ENCODE peak calls at places on chromosomes 7 and 10, in eight cellular contexts. G is A549; T is central memory CD8-positive, alpha-beta T cell; B is fibroblast of the aortic adventitia; K is mucosa of descending colon; R is GF-D8; Q is uterus; C is nucleus accumbens. J is an unnamed sample.

GRCh38 chr7:1181031-1181430 is 21.0 kb upstream of the ZFAND2A start:
- DNase-seq in G (no peak), T (no peak), B (no peak), K (no peak), R (no peak), Q (no peak), C (no peak), J (no peak)

GRCh38 chr7:121479466-121479865 is 83.4 kb upstream of the FAM3C start:
- DNase-seq in G (no peak), T (no peak), B (no peak), K (no peak), R (no peak), Q (no peak), C (no peak), J (no peak)

GRCh38 chr10:100909506-100910260 is 3.1 kb upstream of the SLF2 start:
- DNase-seq in G (no peak), T (no peak), B (no peak), K (no peak), R (no peak), Q (peak), C (no peak), J (peak)

GRCh38 chr7:32299133-32299702 is 191.0 kb downstream of the LSM5 start:
- DNase-seq in G (peak), T (no peak), B (no peak), K (peak), R (no peak), Q (peak), C (no peak), J (no peak)

GRCh38 chr10:98212204-98212603 is 55.8 kb downstream of the LOXL4 start:
- DNase-seq in G (no peak), T (no peak), B (no peak), K (no peak), R (no peak), Q (no peak), C (no peak), J (no peak)

GRCh38 chr7:157368955-157369354 is 32.2 kb downstream of the DNAJB6 start:
- DNase-seq in G (no peak), T (no peak), B (no peak), K (no peak), R (no peak), Q (no peak), C (no peak), J (no peak)

GRCh38 chr10:13346280-13346819 is 1.7 kb downstream of the SEPHS1 start:
- DNase-seq in G (no peak), T (no peak), B (peak), K (peak), R (no peak), Q (peak), C (no peak), J (peak)

GRCh38 chr10:52313350-52314006 is 603 bp upstream of the DKK1 start:
- DNase-seq in G (peak), T (no peak), B (peak), K (peak), R (no peak), Q (no peak), C (no peak), J (no peak)

GRCh38 chr10:124671486-124672075 is 72.6 kb downstream of the FAM53B start:
- DNase-seq in G (peak), T (no peak), B (peak), K (no peak), R (no peak), Q (no peak), C (peak), J (peak)

GRCh38 chr7:46937826-46938225 is 644.1 kb downstream of the TNS3 start:
- DNase-seq in G (no peak), T (no peak), B (no peak), K (no peak), R (no peak), Q (no peak), C (no peak), J (no peak)

GRCh38 chr10:129621694-129622093 is 154.7 kb downstream of the MGMT start:
- DNase-seq in G (no peak), T (no peak), B (no peak), K (no peak), R (no peak), Q (no peak), C (no peak), J (peak)

GRCh38 chr7:152704796-152705384 is 28.9 kb upstream of the XRCC2 start:
- DNase-seq in G (no peak), T (no peak), B (no peak), K (no peak), R (no peak), Q (no peak), C (no peak), J (no peak)

GRCh38 chr10:56934515-56934914 is 573.5 kb upstream of the ZWINT start:
- DNase-seq in G (no peak), T (no peak), B (no peak), K (no peak), R (no peak), Q (no peak), C (no peak), J (no peak)

GRCh38 chr10:89921422-89921821 is 220.0 kb downstream of the KIF20B start:
- DNase-seq in G (peak), T (no peak), B (no peak), K (no peak), R (no peak), Q (no peak), C (no peak), J (no peak)

GRCh38 chr10:78976825-78977760 is 91.7 kb upstream of the ZMIZ1 start:
- DNase-seq in G (no peak), T (no peak), B (no peak), K (no peak), R (no peak), Q (no peak), C (no peak), J (no peak)

GRCh38 chr7:71220210-71220695 is 88.3 kb downstream of the GALNT17 start:
- DNase-seq in G (no peak), T (no peak), B (no peak), K (no peak), R (no peak), Q (no peak), C (no peak), J (no peak)

GRCh38 chr7:95840953-95841950 is 68.9 kb downstream of the DYNC1I1 start:
- DNase-seq in G (peak), T (no peak), B (no peak), K (no peak), R (peak), Q (no peak), C (no peak), J (peak)

GRCh38 chr7:37420931-37421330 is 27.7 kb downstream of the ELMO1 start:
- DNase-seq in G (no peak), T (no peak), B (no peak), K (no peak), R (peak), Q (no peak), C (no peak), J (no peak)

GRCh38 chr10:91597397-91597881 is 35.4 kb downstream of the PPP1R3C start:
- DNase-seq in G (no peak), T (no peak), B (peak), K (no peak), R (no peak), Q (no peak), C (peak), J (no peak)

GRCh38 chr7:31785081-31785480 is 98.1 kb downstream of the PPP1R17 start:
- DNase-seq in G (no peak), T (no peak), B (no peak), K (no peak), R (no peak), Q (no peak), C (no peak), J (no peak)

GRCh38 chr10:18473424-18474110 is 177.8 kb downstream of the NSUN6 start:
- DNase-seq in G (no peak), T (no peak), B (peak), K (no peak), R (no peak), Q (no peak), C (no peak), J (peak)

GRCh38 chr10:44966816-44967509 is 7.4 kb downstream of the RASSF4 start:
- DNase-seq in G (no peak), T (no peak), B (no peak), K (no peak), R (no peak), Q (no peak), C (no peak), J (no peak)

GRCh38 chr7:94396606-94397005 is 1.9 kb downstream of the COL1A2 start:
- DNase-seq in G (no peak), T (no peak), B (peak), K (no peak), R (no peak), Q (no peak), C (no peak), J (peak)

GRCh38 chr10:111338798-111339197 is 262.0 kb downstream of the ADRA2A start:
- DNase-seq in G (no peak), T (no peak), B (no peak), K (peak), R (no peak), Q (no peak), C (no peak), J (no peak)

GRCh38 chr10:120308590-120308989 is 148.4 kb upstream of the PLPP4 start:
- DNase-seq in G (no peak), T (no peak), B (no peak), K (no peak), R (no peak), Q (no peak), C (no peak), J (no peak)

GRCh38 chr10:25758041-25758457 is 176.0 kb upstream of the MYO3A start:
- DNase-seq in G (peak), T (no peak), B (peak), K (peak), R (no peak), Q (no peak), C (peak), J (peak)

GRCh38 chr10:77578583-77579227 is 58.9 kb downstream of the KCNMA1 start:
- DNase-seq in G (peak), T (no peak), B (peak), K (no peak), R (no peak), Q (no peak), C (no peak), J (peak)

GRCh38 chr7:22482476-22482875 is 17.5 kb downstream of the STEAP1B start:
- DNase-seq in G (no peak), T (no peak), B (no peak), K (no peak), R (no peak), Q (no peak), C (no peak), J (no peak)

GRCh38 chr7:45663965-45664623 is 89.9 kb downstream of the ADCY1 start:
- DNase-seq in G (no peak), T (no peak), B (no peak), K (no peak), R (no peak), Q (no peak), C (no peak), J (no peak)

GRCh38 chr10:84097787-84098353 is 41.4 kb upstream of the GHITM start:
- DNase-seq in G (no peak), T (no peak), B (peak), K (no peak), R (no peak), Q (no peak), C (no peak), J (peak)

GRCh38 chr7:2123360-2123759 is 109.4 kb downstream of the MAD1L1 start:
- DNase-seq in G (no peak), T (no peak), B (no peak), K (no peak), R (no peak), Q (no peak), C (no peak), J (no peak)

GRCh38 chr10:118343115-118343514 is 991 bp upstream of the FAM204A start:
- DNase-seq in G (peak), T (no peak), B (peak), K (no peak), R (no peak), Q (no peak), C (no peak), J (peak)

GRCh38 chr7:1842321-1843221 is 172.5 kb downstream of the ELFN1 start:
- DNase-seq in G (no peak), T (no peak), B (no peak), K (no peak), R (no peak), Q (no peak), C (no peak), J (no peak)

GRCh38 chr7:1505731-1506550 is 1.8 kb upstream of the INTS1 start:
- DNase-seq in G (no peak), T (no peak), B (no peak), K (peak), R (peak), Q (no peak), C (no peak), J (no peak)

GRCh38 chr10:22997102-22997501 is 69.2 kb downstream of the ARMC3 start:
- DNase-seq in G (no peak), T (no peak), B (peak), K (no peak), R (no peak), Q (no peak), C (no peak), J (peak)

GRCh38 chr7:132394283-132395003 is 181.8 kb downstream of the PLXNA4 start:
- DNase-seq in G (no peak), T (peak), B (peak), K (no peak), R (peak), Q (no peak), C (no peak), J (peak)

GRCh38 chr10:88082806-88083596 is 219.6 kb downstream of the PTEN start:
- DNase-seq in G (no peak), T (no peak), B (no peak), K (no peak), R (peak), Q (no peak), C (no peak), J (no peak)

J was measured in fibroblast of mammary gland.